ENCODE peak calls at places on chromosomes 1 and 21, in four cellular contexts. C, P, S and O are unnamed samples.

GRCh38 chr1:50700226-50701020 is 259.6 kb downstream of the FAF1 start:
- DNase-seq in C (peak; percentile 80), P (no peak), S (no peak), O (no peak)

GRCh38 chr1:183881387-183882084 is 76.6 kb downstream of the RGL1 start:
- DNase-seq in C (no peak), P (peak; percentile 46), S (peak; percentile 77), O (no peak)

GRCh38 chr1:26761217-26761616 is 26.5 kb upstream of the PIGV start:
- DNase-seq in C (no peak), P (no peak), S (no peak), O (no peak)

GRCh38 chr1:145711213-145711651 is 4.1 kb upstream of the PDZK1 start:
- DNase-seq in C (no peak), P (no peak), S (no peak), O (peak; percentile 67)

GRCh38 chr1:110686188-110686587 is 11.4 kb upstream of the KCNA3 start:
- DNase-seq in C (no peak), P (no peak), S (no peak), O (no peak)

GRCh38 chr1:55154616-55155015 is 60.5 kb downstream of the USP24 start:
- DNase-seq in C (no peak), P (no peak), S (no peak), O (no peak)

GRCh38 chr21:44701541-44701940 is 4.6 kb downstream of the KRTAP10-12 start:
- DNase-seq in C (no peak), P (no peak), S (no peak), O (no peak)

GRCh38 chr1:32997381-32997891 is 32.8 kb upstream of the RNF19B start:
- DNase-seq in C (no peak), P (no peak), S (no peak), O (no peak)

GRCh38 chr1:25867210-25867991 is 8.1 kb downstream of the PAQR7 start:
- DNase-seq in C (no peak), P (no peak), S (peak; percentile 79), O (no peak)

GRCh38 chr1:165235158-165235776 is 121.2 kb downstream of the LMX1A start:
- DNase-seq in C (peak; percentile 53), P (no peak), S (peak; percentile 13), O (peak; percentile 6)

GRCh38 chr1:162371611-162372010 is 5.0 kb downstream of the SPATA46 start:
- DNase-seq in C (no peak), P (no peak), S (no peak), O (no peak)

GRCh38 chr1:15950763-15951295 is 25.1 kb downstream of the ZBTB17 start:
- DNase-seq in C (no peak), P (no peak), S (no peak), O (no peak)

GRCh38 chr1:57003398-57004139 is 37.8 kb upstream of the C8B start:
- DNase-seq in C (no peak), P (no peak), S (no peak), O (no peak)

GRCh38 chr1:47972864-47973437 is 24.2 kb downstream of the TRABD2B start:
- DNase-seq in C (no peak), P (no peak), S (no peak), O (no peak)

GRCh38 chr1:179926494-179927205 is 28.0 kb upstream of the CEP350 start:
- DNase-seq in C (no peak), P (no peak), S (no peak), O (no peak)

GRCh38 chr1:3858231-3858981 is 1.1 kb downstream of the DFFB start:
- DNase-seq in C (no peak), P (no peak), S (peak; percentile 23), O (peak; percentile 49)

GRCh38 chr21:45320261-45320990 is 32.7 kb upstream of the POFUT2 start:
- DNase-seq in C (no peak), P (peak; percentile 64), S (no peak), O (no peak)

GRCh38 chr1:47688631-47689296 is 250.9 kb downstream of the FOXD2 start:
- DNase-seq in C (no peak), P (no peak), S (no peak), O (no peak)

GRCh38 chr1:155026588-155026987 is 7.0 kb downstream of the DCST2 start:
- DNase-seq in C (no peak), P (no peak), S (no peak), O (no peak)

GRCh38 chr1:19485362-19486187 is at the start of gene CAPZB:
- DNase-seq in C (peak; percentile 75), P (peak; percentile 97), S (peak; percentile 94), O (peak; percentile 95)

GRCh38 chr1:2971609-2972008 is 49.7 kb upstream of the ACTRT2 start:
- DNase-seq in C (no peak), P (no peak), S (no peak), O (no peak)

GRCh38 chr1:230205719-230206198 is 138.7 kb downstream of the GALNT2 start:
- DNase-seq in C (no peak), P (no peak), S (peak; percentile 37), O (no peak)

GRCh38 chr1:22314676-22315075 is 137.0 kb upstream of the ZBTB40 start:
- DNase-seq in C (no peak), P (no peak), S (no peak), O (no peak)

GRCh38 chr1:85581802-85582686 is 1.5 kb downstream of the CCN1 start:
- DNase-seq in C (no peak), P (no peak), S (peak; percentile 50), O (peak; percentile 20)

GRCh38 chr1:41662061-41662655 is 177.7 kb upstream of the EDN2 start:
- DNase-seq in C (no peak), P (peak; percentile 71), S (peak; percentile 74), O (peak; percentile 59)

GRCh38 chr1:213724640-213725536 is 262.9 kb upstream of the PROX1 start:
- DNase-seq in C (no peak), P (no peak), S (peak; percentile 73), O (peak; percentile 44)

GRCh38 chr1:80994934-80995333 is 805.8 kb upstream of the ADGRL2 start:
- DNase-seq in C (no peak), P (no peak), S (no peak), O (no peak)

GRCh38 chr1:50735443-50735842 is 224.6 kb downstream of the FAF1 start:
- DNase-seq in C (no peak), P (no peak), S (no peak), O (no peak)

GRCh38 chr1:193476748-193477147 is 290.3 kb upstream of the B3GALT2 start:
- DNase-seq in C (no peak), P (no peak), S (no peak), O (no peak)

GRCh38 chr1:220902916-220903315 is 23.7 kb downstream of the HLX start:
- DNase-seq in C (no peak), P (no peak), S (no peak), O (no peak)

GRCh38 chr1:117686907-117687306 is 81.1 kb downstream of the TENT5C start:
- DNase-seq in C (no peak), P (no peak), S (peak; percentile 15), O (no peak)

GRCh38 chr1:248873993-248874671 is 15.2 kb upstream of the ZNF692 start:
- DNase-seq in C (peak; percentile 89), P (peak; percentile 73), S (peak; percentile 84), O (peak; percentile 60)

GRCh38 chr1:224116131-224116530 is 2.2 kb downstream of the FBXO28 start:
- DNase-seq in C (peak; percentile 55), P (no peak), S (no peak), O (no peak)

GRCh38 chr1:186681136-186681535 is 913 bp upstream of the PTGS2 start:
- DNase-seq in C (no peak), P (no peak), S (no peak), O (no peak)

GRCh38 chr1:223066415-223066814 is 76.6 kb downstream of the TLR5 start:
- DNase-seq in C (no peak), P (no peak), S (no peak), O (no peak)

GRCh38 chr1:167297222-167298214 is 76.8 kb downstream of the POU2F1 start:
- DNase-seq in C (no peak), P (no peak), S (peak; percentile 69), O (peak; percentile 35)

GRCh38 chr1:109628540-109629321 is 9.1 kb downstream of the AMPD2 start:
- DNase-seq in C (no peak), P (no peak), S (no peak), O (no peak)